ENCODE peak calls at places on chromosomes 11 and 22, in five cellular contexts. X is NCI-H524, G is sciatic nerve, B is left ventricle myocardium superior, J is GM23248. C is an unnamed sample.

GRCh38 chr11:111514216-111515031 is at the start of gene HOATZ:
- DNase-seq in X (peak; percentile 54), G (no peak), B (no peak), J (no peak), C (no peak)

GRCh38 chr11:61700221-61700620 is 20.0 kb downstream of the DAGLA start:
- DNase-seq in X (no peak), G (no peak), B (peak; percentile 51), J (peak; percentile 77), C (no peak)

GRCh38 chr11:75720639-75721038 is 3.0 kb downstream of the MOGAT2 start:
- DNase-seq in X (no peak), G (no peak), B (no peak), J (no peak), C (no peak)

GRCh38 chr11:2468363-2469240 is 23.8 kb downstream of the KCNQ1 start:
- DNase-seq in X (no peak), G (peak; percentile 45), B (no peak), J (no peak), C (no peak)

GRCh38 chr22:45318168-45318557 is 8.4 kb downstream of the FAM118A start:
- DNase-seq in X (peak; percentile 79), G (peak; percentile 88), B (peak; percentile 86), J (peak; percentile 94), C (no peak)

GRCh38 chr22:42881982-42882656 is 25.0 kb upstream of the ARFGAP3 start:
- DNase-seq in X (peak; percentile 57), G (no peak), B (peak; percentile 63), J (no peak), C (peak; percentile 2)

GRCh38 chr22:31400023-31400397 is 606 bp downstream of the DRG1 start:
- DNase-seq in X (peak; percentile 30), G (no peak), B (no peak), J (peak; percentile 69), C (peak; percentile 4)

GRCh38 chr22:24175160-24175808 is 6.0 kb upstream of the SUSD2 start:
- DNase-seq in X (peak; percentile 84), G (peak; percentile 91), B (peak; percentile 92), J (peak; percentile 86), C (no peak)

GRCh38 chr11:18986744-18987143 is 47.5 kb upstream of the MRGPRX1 start:
- DNase-seq in X (no peak), G (no peak), B (no peak), J (peak; percentile 0), C (no peak)

GRCh38 chr11:12963789-12964536 is 45.2 kb upstream of the RASSF10 start:
- DNase-seq in X (peak; percentile 72), G (peak; percentile 82), B (peak; percentile 68), J (peak; percentile 73), C (peak; percentile 15)

GRCh38 chr22:46815896-46816721 is 53.7 kb downstream of the TBC1D22A start:
- DNase-seq in X (no peak), G (no peak), B (no peak), J (peak; percentile 71), C (no peak)

GRCh38 chr22:20439928-20440575 is 2.4 kb upstream of the SCARF2 start:
- DNase-seq in X (no peak), G (peak; percentile 48), B (no peak), J (no peak), C (no peak)

GRCh38 chr11:17744151-17744940 is 9.8 kb downstream of the KCNC1 start:
- DNase-seq in X (no peak), G (no peak), B (no peak), J (peak; percentile 44), C (no peak)

GRCh38 chr11:44243633-44244343 is 66.2 kb downstream of the ALX4 start:
- DNase-seq in X (no peak), G (no peak), B (no peak), J (peak; percentile 46), C (no peak)

GRCh38 chr22:38167988-38168407 is 13.6 kb downstream of the PLA2G6 start:
- DNase-seq in X (no peak), G (no peak), B (peak; percentile 87), J (no peak), C (no peak)

GRCh38 chr11:1100417-1101245 is 26.0 kb downstream of the MUC2 start:
- DNase-seq in X (no peak), G (no peak), B (peak; percentile 18), J (no peak), C (no peak)

GRCh38 chr22:31676700-31677099 is 14.7 kb upstream of the PISD start:
- DNase-seq in X (peak; percentile 93), G (peak; percentile 95), B (peak; percentile 96), J (peak; percentile 94), C (no peak)

GRCh38 chr11:9760180-9760550 is 96.3 kb downstream of the SWAP70 start:
- DNase-seq in X (no peak), G (peak; percentile 92), B (peak; percentile 96), J (peak; percentile 97), C (no peak)

GRCh38 chr11:8168485-8169257 is at the start of gene RIC3:
- DNase-seq in X (peak; percentile 81), G (peak; percentile 59), B (peak; percentile 72), J (no peak), C (peak; percentile 4)

GRCh38 chr11:111521132-111521531 is 6.6 kb downstream of the HOATZ start:
- DNase-seq in X (no peak), G (no peak), B (no peak), J (peak; percentile 20), C (no peak)

GRCh38 chr22:39237276-39238123 is 7.3 kb downstream of the PDGFB start:
- DNase-seq in X (no peak), G (no peak), B (no peak), J (no peak), C (no peak)

GRCh38 chr11:100562102-100562501 is 125.0 kb upstream of the ARHGAP42 start:
- DNase-seq in X (no peak), G (no peak), B (no peak), J (peak; percentile 76), C (no peak)

GRCh38 chr11:2933376-2934056 is 4.3 kb upstream of the PHLDA2 start:
- DNase-seq in X (no peak), G (peak; percentile 74), B (peak; percentile 81), J (peak; percentile 97), C (no peak)

GRCh38 chr22:18954333-18954732 is 18.2 kb upstream of the PRODH start:
- DNase-seq in X (peak; percentile 70), G (peak; percentile 77), B (peak; percentile 80), J (peak; percentile 71), C (no peak)

GRCh38 chr11:59152312-59152967 is 9.8 kb downstream of the FAM111A start:
- DNase-seq in X (no peak), G (no peak), B (no peak), J (no peak), C (no peak)

GRCh38 chr11:111571829-111572501 is 30.3 kb upstream of the SIK2 start:
- DNase-seq in X (no peak), G (no peak), B (no peak), J (peak; percentile 57), C (no peak)

C was measured in NCI-H1694 treated with DMSO at 0.1 percent for 48 hours.